ENCODE peak calls at places on chromosomes 1 and 21, in nine cellular contexts. One of them, this sample, is unnamed.

GRCh38 chr1:12435639-12436344 is 182.2 kb downstream of the DHRS3 start:
- DNase-seq in GM23338: no peak
- DNase-seq in thoracic aorta: no peak
- DNase-seq in body of pancreas: no peak
- DNase-seq in fibroblast of lung: no peak
- DNase-seq in left ventricle myocardium inferior: no peak
- DNase-seq in A673: peak; percentile 85
- DNase-seq in BJ: no peak
- DNase-seq in transverse colon: no peak
- DNase-seq in this sample: no peak

GRCh38 chr1:238063454-238063853 is 172.7 kb upstream of the ZP4 start:
- DNase-seq in fibroblast of lung: peak; percentile 36
- DNase-seq in A673: no peak
- DNase-seq in BJ: no peak
- DNase-seq in left ventricle myocardium inferior: no peak
- DNase-seq in thoracic aorta: no peak
- DNase-seq in GM23338: no peak
- DNase-seq in body of pancreas: peak; percentile 59
- DNase-seq in transverse colon: no peak
- DNase-seq in this sample: peak; percentile 95

GRCh38 chr1:40980453-40981121 is 1.1 kb downstream of the CTPS1 start:
- DNase-seq in left ventricle myocardium inferior: peak; percentile 25
- DNase-seq in A673: peak; percentile 35
- DNase-seq in thoracic aorta: no peak
- DNase-seq in GM23338: peak; percentile 39
- DNase-seq in body of pancreas: peak; percentile 27
- DNase-seq in fibroblast of lung: no peak
- DNase-seq in BJ: no peak
- DNase-seq in transverse colon: peak; percentile 21
- DNase-seq in this sample: no peak

GRCh38 chr1:1782399-1783221 is 4.3 kb upstream of the NADK start:
- DNase-seq in BJ: no peak
- DNase-seq in thoracic aorta: peak; percentile 41
- DNase-seq in transverse colon: peak; percentile 86
- DNase-seq in GM23338: peak; percentile 79
- DNase-seq in A673: no peak
- DNase-seq in left ventricle myocardium inferior: peak; percentile 70
- DNase-seq in fibroblast of lung: peak; percentile 62
- DNase-seq in body of pancreas: peak; percentile 80
- DNase-seq in this sample: no peak

GRCh38 chr1:228163004-228163753 is 2.4 kb upstream of the IBA57 start:
- DNase-seq in fibroblast of lung: no peak
- DNase-seq in transverse colon: peak; percentile 51
- DNase-seq in BJ: no peak
- DNase-seq in left ventricle myocardium inferior: peak; percentile 67
- DNase-seq in A673: no peak
- DNase-seq in thoracic aorta: no peak
- DNase-seq in body of pancreas: peak; percentile 57
- DNase-seq in GM23338: peak; percentile 19
- DNase-seq in this sample: no peak

GRCh38 chr1:220905650-220906560 is 26.7 kb downstream of the HLX start:
- DNase-seq in transverse colon: no peak
- DNase-seq in GM23338: no peak
- DNase-seq in left ventricle myocardium inferior: no peak
- DNase-seq in A673: no peak
- DNase-seq in thoracic aorta: no peak
- DNase-seq in body of pancreas: no peak
- DNase-seq in BJ: no peak
- DNase-seq in fibroblast of lung: no peak
- DNase-seq in this sample: no peak

GRCh38 chr1:226123591-226124471 is 61.3 kb downstream of the H3-3A start:
- DNase-seq in fibroblast of lung: no peak
- DNase-seq in left ventricle myocardium inferior: no peak
- DNase-seq in BJ: no peak
- DNase-seq in A673: no peak
- DNase-seq in thoracic aorta: no peak
- DNase-seq in transverse colon: peak; percentile 66
- DNase-seq in body of pancreas: peak; percentile 33
- DNase-seq in GM23338: no peak
- DNase-seq in this sample: no peak

GRCh38 chr21:32283001-32283400 is 4.2 kb upstream of the MIS18A start:
- DNase-seq in thoracic aorta: no peak
- DNase-seq in BJ: no peak
- DNase-seq in A673: no peak
- DNase-seq in fibroblast of lung: no peak
- DNase-seq in left ventricle myocardium inferior: no peak
- DNase-seq in transverse colon: no peak
- DNase-seq in body of pancreas: no peak
- DNase-seq in GM23338: no peak
- DNase-seq in this sample: no peak

GRCh38 chr1:173355281-173356031 is 121.7 kb upstream of the PRDX6 start:
- DNase-seq in BJ: no peak
- DNase-seq in thoracic aorta: no peak
- DNase-seq in transverse colon: no peak
- DNase-seq in left ventricle myocardium inferior: no peak
- DNase-seq in fibroblast of lung: no peak
- DNase-seq in A673: no peak
- DNase-seq in body of pancreas: no peak
- DNase-seq in GM23338: no peak
- DNase-seq in this sample: no peak

GRCh38 chr21:30718239-30718909 is at the start of gene KRTAP21-3:
- DNase-seq in body of pancreas: no peak
- DNase-seq in A673: no peak
- DNase-seq in GM23338: no peak
- DNase-seq in fibroblast of lung: no peak
- DNase-seq in BJ: no peak
- DNase-seq in transverse colon: no peak
- DNase-seq in left ventricle myocardium inferior: no peak
- DNase-seq in thoracic aorta: no peak
- DNase-seq in this sample: peak; percentile 21

GRCh38 chr1:171754381-171754705 is 12.5 kb upstream of the VAMP4 start:
- DNase-seq in GM23338: peak; percentile 45
- DNase-seq in fibroblast of lung: peak; percentile 81
- DNase-seq in transverse colon: no peak
- DNase-seq in thoracic aorta: no peak
- DNase-seq in A673: no peak
- DNase-seq in left ventricle myocardium inferior: no peak
- DNase-seq in body of pancreas: no peak
- DNase-seq in BJ: peak; percentile 59
- DNase-seq in this sample: no peak

GRCh38 chr1:36464605-36465393 is 615 bp upstream of the MRPS15 start:
- DNase-seq in BJ: no peak
- DNase-seq in GM23338: peak; percentile 67
- DNase-seq in left ventricle myocardium inferior: no peak
- DNase-seq in transverse colon: no peak
- DNase-seq in body of pancreas: peak; percentile 18
- DNase-seq in A673: no peak
- DNase-seq in fibroblast of lung: no peak
- DNase-seq in thoracic aorta: no peak
- DNase-seq in this sample: no peak

GRCh38 chr21:16285646-16286223 is 556.0 kb downstream of the USP25 start:
- DNase-seq in A673: no peak
- DNase-seq in BJ: no peak
- DNase-seq in body of pancreas: no peak
- DNase-seq in GM23338: no peak
- DNase-seq in left ventricle myocardium inferior: no peak
- DNase-seq in transverse colon: no peak
- DNase-seq in fibroblast of lung: no peak
- DNase-seq in thoracic aorta: no peak
- DNase-seq in this sample: no peak

GRCh38 chr1:211830055-211830329 is 571 bp downstream of the LPGAT1 start:
- DNase-seq in BJ: no peak
- DNase-seq in A673: peak; percentile 7
- DNase-seq in transverse colon: no peak
- DNase-seq in GM23338: no peak
- DNase-seq in thoracic aorta: no peak
- DNase-seq in left ventricle myocardium inferior: peak; percentile 15
- DNase-seq in fibroblast of lung: no peak
- DNase-seq in body of pancreas: no peak
- DNase-seq in this sample: no peak

GRCh38 chr1:101237229-101237837 is 514 bp downstream of the S1PR1 start:
- DNase-seq in body of pancreas: peak; percentile 38
- DNase-seq in A673: peak; percentile 46
- DNase-seq in transverse colon: no peak
- DNase-seq in thoracic aorta: no peak
- DNase-seq in fibroblast of lung: peak; percentile 84
- DNase-seq in GM23338: peak; percentile 19
- DNase-seq in BJ: no peak
- DNase-seq in left ventricle myocardium inferior: no peak
- DNase-seq in this sample: no peak

GRCh38 chr1:162159515-162159914 is 90.0 kb downstream of the NOS1AP start:
- DNase-seq in BJ: no peak
- DNase-seq in transverse colon: peak; percentile 70
- DNase-seq in body of pancreas: peak; percentile 62
- DNase-seq in left ventricle myocardium inferior: no peak
- DNase-seq in fibroblast of lung: no peak
- DNase-seq in A673: peak; percentile 41
- DNase-seq in thoracic aorta: no peak
- DNase-seq in GM23338: no peak
- DNase-seq in this sample: no peak

GRCh38 chr1:121595089-121595488 is 410.3 kb downstream of the SRGAP2C start:
- DNase-seq in thoracic aorta: no peak
- DNase-seq in BJ: no peak
- DNase-seq in transverse colon: no peak
- DNase-seq in GM23338: no peak
- DNase-seq in body of pancreas: no peak
- DNase-seq in left ventricle myocardium inferior: no peak
- DNase-seq in A673: no peak
- DNase-seq in fibroblast of lung: no peak
- DNase-seq in this sample: no peak

GRCh38 chr1:160685266-160685665 is 26.4 kb downstream of the CD48 start:
- DNase-seq in thoracic aorta: no peak
- DNase-seq in body of pancreas: no peak
- DNase-seq in left ventricle myocardium inferior: no peak
- DNase-seq in BJ: no peak
- DNase-seq in transverse colon: no peak
- DNase-seq in fibroblast of lung: no peak
- DNase-seq in GM23338: no peak
- DNase-seq in A673: no peak
- DNase-seq in this sample: no peak

GRCh38 chr1:6612641-6613360 is 730 bp upstream of the PHF13 start:
- DNase-seq in transverse colon: peak; percentile 69
- DNase-seq in GM23338: peak; percentile 71
- DNase-seq in body of pancreas: peak; percentile 53
- DNase-seq in fibroblast of lung: peak; percentile 31
- DNase-seq in BJ: no peak
- DNase-seq in thoracic aorta: no peak
- DNase-seq in left ventricle myocardium inferior: peak; percentile 36
- DNase-seq in A673: no peak
- DNase-seq in this sample: no peak

GRCh38 chr1:226403522-226404034 is 4.3 kb downstream of the PARP1 start:
- DNase-seq in GM23338: peak; percentile 43
- DNase-seq in body of pancreas: no peak
- DNase-seq in transverse colon: no peak
- DNase-seq in left ventricle myocardium inferior: no peak
- DNase-seq in thoracic aorta: no peak
- DNase-seq in BJ: no peak
- DNase-seq in fibroblast of lung: no peak
- DNase-seq in A673: peak; percentile 66
- DNase-seq in this sample: no peak

DNA sequence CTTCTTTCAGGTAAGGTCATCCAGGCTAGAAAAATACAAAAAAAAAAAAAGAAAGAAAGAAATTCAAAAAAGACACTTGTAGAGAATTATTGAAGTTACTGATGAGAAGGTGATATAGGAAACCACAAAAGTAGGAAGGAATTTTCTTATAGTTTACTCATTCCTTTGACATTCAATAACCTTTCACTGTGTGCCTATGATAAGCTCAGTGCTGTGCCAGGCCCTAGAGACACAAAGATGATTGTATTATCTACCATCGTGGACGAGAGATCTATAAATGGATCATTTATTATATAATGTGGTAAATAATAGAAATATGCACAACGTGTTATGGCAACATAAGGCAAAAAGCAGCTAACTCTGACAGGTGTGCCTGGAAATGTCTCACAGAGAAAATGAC is 109.6 kb upstream of the NGF start:
- DNase-seq in thoracic aorta: no peak
- DNase-seq in A673: no peak
- DNase-seq in body of pancreas: no peak
- DNase-seq in GM23338: no peak
- DNase-seq in BJ: no peak
- DNase-seq in transverse colon: no peak
- DNase-seq in left ventricle myocardium inferior: no peak
- DNase-seq in fibroblast of lung: no peak
- DNase-seq in this sample: no peak
- TF ChIP-seq CTCF in thoracic aorta: no peak
- TF ChIP-seq CTCF in A673: no peak
- TF ChIP-seq CTCF in body of pancreas: no peak
- TF ChIP-seq CTCF in GM23338: no peak
- TF ChIP-seq CTCF in BJ: no peak
- TF ChIP-seq CTCF in transverse colon: no peak
- TF ChIP-seq CTCF in left ventricle myocardium inferior: no peak
- TF ChIP-seq CTCF in fibroblast of lung: no peak
- TF ChIP-seq CTCF in this sample: no peak

GRCh38 chr1:244660595-244660994 is 7.7 kb downstream of the DESI2 start:
- DNase-seq in body of pancreas: no peak
- DNase-seq in BJ: no peak
- DNase-seq in left ventricle myocardium inferior: no peak
- DNase-seq in fibroblast of lung: no peak
- DNase-seq in A673: no peak
- DNase-seq in GM23338: no peak
- DNase-seq in transverse colon: no peak
- DNase-seq in thoracic aorta: no peak
- DNase-seq in this sample: no peak
- H3K36me3 ChIP-seq in body of pancreas: no peaks in the 10 kb centered on the region
- H3K36me3 ChIP-seq in BJ: peaks cover 2% of the 10 kb centered on the region
- H3K36me3 ChIP-seq in left ventricle myocardium inferior: peaks cover 10% of the 10 kb centered on the region
- H3K36me3 ChIP-seq in fibroblast of lung: peaks cover 2% of the 10 kb centered on the region
- H3K36me3 ChIP-seq in A673: peaks cover 13% of the 10 kb centered on the region
- H3K36me3 ChIP-seq in GM23338: peaks cover 5% of the 10 kb centered on the region
- H3K36me3 ChIP-seq in transverse colon: no peaks in the 10 kb centered on the region
- H3K36me3 ChIP-seq in thoracic aorta: no peaks in the 10 kb centered on the region
- H3K36me3 ChIP-seq in this sample: no peaks in the 10 kb centered on the region

GRCh38 chr1:119080586-119080985 is 59.9 kb downstream of the WARS2 start:
- DNase-seq in left ventricle myocardium inferior: no peak
- DNase-seq in body of pancreas: peak; percentile 31
- DNase-seq in BJ: peak; percentile 80
- DNase-seq in fibroblast of lung: peak; percentile 87
- DNase-seq in GM23338: peak; percentile 60
- DNase-seq in thoracic aorta: no peak
- DNase-seq in A673: no peak
- DNase-seq in transverse colon: no peak
- DNase-seq in this sample: peak; percentile 84
- H3K4me3 ChIP-seq in left ventricle myocardium inferior: no peak overlapping the region
- H3K4me3 ChIP-seq in body of pancreas: no peak overlapping the region
- H3K4me3 ChIP-seq in BJ: no peak overlapping the region
- H3K4me3 ChIP-seq in fibroblast of lung: peak overlapping the region; percentile 17
- H3K4me3 ChIP-seq in GM23338: no peak overlapping the region
- H3K4me3 ChIP-seq in thoracic aorta: peak overlapping the region; percentile 42
- H3K4me3 ChIP-seq in A673: no peak overlapping the region
- H3K4me3 ChIP-seq in transverse colon: no peak overlapping the region
- H3K4me3 ChIP-seq in this sample: no peak overlapping the region

DNA sequence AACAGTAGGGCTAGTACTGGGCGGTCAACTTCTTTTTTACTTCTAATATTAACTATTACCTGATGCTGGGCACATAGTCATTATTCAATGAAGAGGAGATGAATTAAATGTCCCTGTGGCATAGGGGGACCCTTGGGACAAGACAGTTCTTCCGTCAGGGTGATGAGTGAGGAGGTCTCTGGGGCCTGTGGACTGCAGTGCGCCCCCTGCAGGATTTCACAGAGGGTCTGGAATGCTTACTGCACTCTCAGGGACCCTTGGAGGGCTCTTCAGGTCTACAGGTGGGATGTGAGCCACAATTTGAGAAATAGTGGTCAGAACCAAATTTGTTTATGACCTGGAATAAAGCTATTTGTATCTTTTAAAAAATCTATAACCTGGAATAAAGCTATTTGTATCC is 149.4 kb downstream of the FAM78B start:
- DNase-seq in transverse colon: no peak
- DNase-seq in GM23338: peak; percentile 80
- DNase-seq in BJ: no peak
- DNase-seq in body of pancreas: no peak
- DNase-seq in thoracic aorta: no peak
- DNase-seq in fibroblast of lung: no peak
- DNase-seq in A673: peak; percentile 28
- DNase-seq in left ventricle myocardium inferior: no peak
- DNase-seq in this sample: no peak
- TF ChIP-seq CTCF in transverse colon: no peak
- TF ChIP-seq CTCF in GM23338: peak; percentile 87
- TF ChIP-seq CTCF in BJ: no peak
- TF ChIP-seq CTCF in body of pancreas: no peak
- TF ChIP-seq CTCF in thoracic aorta: no peak
- TF ChIP-seq CTCF in fibroblast of lung: no peak
- TF ChIP-seq CTCF in A673: peak; percentile 59
- TF ChIP-seq CTCF in left ventricle myocardium inferior: no peak
- TF ChIP-seq CTCF in this sample: no peak

This sample was measured in kidney epithelial cell.